ENCODE peak calls at places on chromosome 22, in eight cellular contexts. One of them, this sample, is unnamed.
A peak's percentile ranks its signal among the peaks of the same experiment; 100 is the strongest.

GRCh38 chr22:43972931-43973330 is 17.7 kb downstream of the SAMM50 start:
- DNase-seq in hepatocyte: no peak
- DNase-seq in pancreas: no peak
- DNase-seq in heart left ventricle: no peak
- DNase-seq in tibial nerve: no peak
- DNase-seq in fibroblast of lung: no peak
- DNase-seq in tibial artery: no peak
- DNase-seq in left ventricle myocardium inferior: no peak
- DNase-seq in this sample: no peak

GRCh38 chr22:49687786-49688515 is 139.7 kb downstream of the BRD1 start:
- DNase-seq in tibial artery: no peak
- DNase-seq in heart left ventricle: no peak
- DNase-seq in fibroblast of lung: no peak
- DNase-seq in tibial nerve: no peak
- DNase-seq in left ventricle myocardium inferior: no peak
- DNase-seq in hepatocyte: no peak
- DNase-seq in pancreas: no peak
- DNase-seq in this sample: no peak

GRCh38 chr22:50115693-50116092 is 25.9 kb downstream of the MOV10L1 start:
- DNase-seq in left ventricle myocardium inferior: no peak
- DNase-seq in tibial artery: no peak
- DNase-seq in heart left ventricle: peak; percentile 24
- DNase-seq in tibial nerve: no peak
- DNase-seq in hepatocyte: peak; percentile 35
- DNase-seq in fibroblast of lung: peak; percentile 57
- DNase-seq in pancreas: no peak
- DNase-seq in this sample: peak; percentile 28

GRCh38 chr22:27032121-27032761 is 374.9 kb downstream of the MIAT start:
- DNase-seq in heart left ventricle: peak; percentile 7
- DNase-seq in fibroblast of lung: peak; percentile 6
- DNase-seq in hepatocyte: no peak
- DNase-seq in tibial nerve: no peak
- DNase-seq in left ventricle myocardium inferior: no peak
- DNase-seq in tibial artery: peak; percentile 36
- DNase-seq in pancreas: peak; percentile 47
- DNase-seq in this sample: no peak

GRCh38 chr22:19877626-19878339 is 23.1 kb upstream of the GNB1L start:
- DNase-seq in heart left ventricle: no peak
- DNase-seq in tibial nerve: peak; percentile 6
- DNase-seq in tibial artery: peak; percentile 12
- DNase-seq in hepatocyte: no peak
- DNase-seq in fibroblast of lung: peak; percentile 74
- DNase-seq in pancreas: no peak
- DNase-seq in left ventricle myocardium inferior: no peak
- DNase-seq in this sample: peak; percentile 90

GRCh38 chr22:19061471-19062138 is 60.6 kb downstream of the DGCR2 start:
- DNase-seq in fibroblast of lung: no peak
- DNase-seq in left ventricle myocardium inferior: no peak
- DNase-seq in pancreas: peak; percentile 4
- DNase-seq in tibial nerve: no peak
- DNase-seq in hepatocyte: no peak
- DNase-seq in heart left ventricle: no peak
- DNase-seq in tibial artery: no peak
- DNase-seq in this sample: no peak

GRCh38 chr22:30637701-30638114 is 2.1 kb downstream of the SLC35E4 start:
- DNase-seq in pancreas: no peak
- DNase-seq in heart left ventricle: no peak
- DNase-seq in left ventricle myocardium inferior: no peak
- DNase-seq in tibial artery: no peak
- DNase-seq in fibroblast of lung: peak; percentile 7
- DNase-seq in hepatocyte: no peak
- DNase-seq in tibial nerve: no peak
- DNase-seq in this sample: no peak

GRCh38 chr22:47148510-47148909 is 386.1 kb downstream of the TBC1D22A start:
- DNase-seq in pancreas: no peak
- DNase-seq in heart left ventricle: no peak
- DNase-seq in tibial nerve: no peak
- DNase-seq in hepatocyte: no peak
- DNase-seq in left ventricle myocardium inferior: no peak
- DNase-seq in tibial artery: no peak
- DNase-seq in fibroblast of lung: no peak
- DNase-seq in this sample: no peak

GRCh38 chr22:19826619-19826950 is 28.1 kb downstream of the GNB1L start:
- DNase-seq in hepatocyte: no peak
- DNase-seq in left ventricle myocardium inferior: no peak
- DNase-seq in tibial artery: no peak
- DNase-seq in tibial nerve: no peak
- DNase-seq in fibroblast of lung: no peak
- DNase-seq in heart left ventricle: no peak
- DNase-seq in pancreas: no peak
- DNase-seq in this sample: no peak

GRCh38 chr22:19125474-19126308 is 3.5 kb upstream of the DGCR2 start:
- DNase-seq in heart left ventricle: no peak
- DNase-seq in left ventricle myocardium inferior: no peak
- DNase-seq in hepatocyte: no peak
- DNase-seq in tibial artery: no peak
- DNase-seq in tibial nerve: no peak
- DNase-seq in fibroblast of lung: no peak
- DNase-seq in pancreas: no peak
- DNase-seq in this sample: no peak

GRCh38 chr22:47371263-47372090 is 609.0 kb downstream of the TBC1D22A start:
- DNase-seq in heart left ventricle: no peak
- DNase-seq in hepatocyte: no peak
- DNase-seq in pancreas: no peak
- DNase-seq in tibial artery: no peak
- DNase-seq in left ventricle myocardium inferior: no peak
- DNase-seq in tibial nerve: no peak
- DNase-seq in fibroblast of lung: no peak
- DNase-seq in this sample: no peak

GRCh38 chr22:27149886-27150529 is 492.6 kb downstream of the MIAT start:
- DNase-seq in tibial nerve: no peak
- DNase-seq in fibroblast of lung: peak; percentile 63
- DNase-seq in hepatocyte: no peak
- DNase-seq in left ventricle myocardium inferior: no peak
- DNase-seq in pancreas: no peak
- DNase-seq in tibial artery: no peak
- DNase-seq in heart left ventricle: no peak
- DNase-seq in this sample: no peak

GRCh38 chr22:47835726-47836125 is 1073.3 kb downstream of the TBC1D22A start:
- DNase-seq in left ventricle myocardium inferior: no peak
- DNase-seq in hepatocyte: peak; percentile 48
- DNase-seq in tibial nerve: no peak
- DNase-seq in tibial artery: no peak
- DNase-seq in pancreas: no peak
- DNase-seq in fibroblast of lung: peak; percentile 81
- DNase-seq in heart left ventricle: no peak
- DNase-seq in this sample: peak; percentile 0

GRCh38 chr22:35046744-35047462 is 19.1 kb upstream of the ISX start:
- DNase-seq in hepatocyte: no peak
- DNase-seq in fibroblast of lung: no peak
- DNase-seq in heart left ventricle: no peak
- DNase-seq in tibial artery: no peak
- DNase-seq in pancreas: no peak
- DNase-seq in tibial nerve: no peak
- DNase-seq in left ventricle myocardium inferior: no peak
- DNase-seq in this sample: no peak

GRCh38 chr22:19514831-19515565 is 9.2 kb downstream of the CLDN5 start:
- DNase-seq in left ventricle myocardium inferior: no peak
- DNase-seq in pancreas: no peak
- DNase-seq in tibial artery: no peak
- DNase-seq in tibial nerve: no peak
- DNase-seq in hepatocyte: no peak
- DNase-seq in heart left ventricle: no peak
- DNase-seq in fibroblast of lung: no peak
- DNase-seq in this sample: no peak

DNA sequence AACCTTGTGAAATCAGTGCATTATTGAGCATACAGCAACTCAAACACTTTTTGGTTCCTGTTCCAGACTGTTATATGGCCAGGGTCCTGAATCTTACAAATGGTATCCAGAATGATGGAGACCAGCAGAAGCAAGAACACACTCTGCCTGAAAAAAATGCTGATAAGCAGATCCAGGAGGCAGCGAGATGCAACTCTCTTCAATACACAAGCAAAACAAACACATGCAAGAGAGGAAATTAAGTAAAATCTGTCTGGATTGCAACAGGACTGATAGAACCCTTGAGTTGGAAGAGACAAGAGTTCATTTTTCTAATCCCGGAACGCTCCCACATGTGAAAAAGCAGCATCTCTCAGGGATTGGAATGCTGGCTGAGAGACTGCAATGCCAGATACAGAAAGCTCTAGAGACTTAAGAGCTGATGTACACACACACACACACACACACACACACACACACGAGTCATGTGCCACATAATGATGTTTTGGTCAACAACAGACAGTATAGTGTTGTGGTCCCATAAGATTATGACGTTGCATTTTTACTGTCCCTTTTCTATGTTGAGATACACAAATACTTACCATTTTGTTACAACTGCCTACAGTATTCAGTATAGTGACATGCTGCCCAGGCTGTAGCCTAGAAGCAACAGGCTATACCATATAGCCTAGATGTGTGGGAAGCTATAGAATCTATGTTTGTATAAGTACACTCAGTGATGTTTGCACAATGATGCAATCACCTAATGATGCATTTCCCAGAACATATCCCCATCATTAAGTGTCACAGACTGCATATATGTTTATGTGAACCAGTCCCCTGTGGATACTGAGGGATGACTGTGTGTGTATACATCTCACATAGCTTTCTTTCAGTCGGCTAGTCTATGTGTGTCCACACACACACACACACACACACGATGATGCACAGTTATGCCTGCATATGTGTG is 406.6 kb downstream of the LARGE1 start:
- DNase-seq in tibial nerve: no peak
- DNase-seq in pancreas: no peak
- DNase-seq in tibial artery: no peak
- DNase-seq in left ventricle myocardium inferior: no peak
- DNase-seq in heart left ventricle: no peak
- DNase-seq in hepatocyte: peak; percentile 16
- DNase-seq in fibroblast of lung: peak; percentile 16
- DNase-seq in this sample: no peak
- H3K4me1 ChIP-seq in tibial nerve: peaks cover 15% of the 10 kb centered on the region
- H3K4me1 ChIP-seq in pancreas: no peaks in the 10 kb centered on the region
- H3K4me1 ChIP-seq in tibial artery: no peaks in the 10 kb centered on the region
- H3K4me1 ChIP-seq in left ventricle myocardium inferior: peaks cover 42% of the 10 kb centered on the region
- H3K4me1 ChIP-seq in heart left ventricle: peaks cover 8% of the 10 kb centered on the region
- H3K4me1 ChIP-seq in hepatocyte: no peaks in the 10 kb centered on the region
- H3K4me1 ChIP-seq in fibroblast of lung: no peaks in the 10 kb centered on the region
- H3K4me1 ChIP-seq in this sample: peaks cover 17% of the 10 kb centered on the region

GRCh38 chr22:45450101-45450785 is 36.8 kb downstream of the RIBC2 start:
- DNase-seq in tibial nerve: no peak
- DNase-seq in heart left ventricle: no peak
- DNase-seq in fibroblast of lung: no peak
- DNase-seq in pancreas: no peak
- DNase-seq in left ventricle myocardium inferior: no peak
- DNase-seq in tibial artery: no peak
- DNase-seq in hepatocyte: no peak
- DNase-seq in this sample: no peak

GRCh38 chr22:45448431-45448830 is 34.9 kb downstream of the RIBC2 start:
- DNase-seq in pancreas: no peak
- DNase-seq in tibial nerve: peak; percentile 57
- DNase-seq in tibial artery: peak; percentile 88
- DNase-seq in heart left ventricle: peak; percentile 42
- DNase-seq in hepatocyte: no peak
- DNase-seq in fibroblast of lung: no peak
- DNase-seq in left ventricle myocardium inferior: peak; percentile 86
- DNase-seq in this sample: no peak

GRCh38 chr22:45452565-45453449 is 39.3 kb downstream of the RIBC2 start:
- DNase-seq in tibial artery: no peak
- DNase-seq in heart left ventricle: no peak
- DNase-seq in tibial nerve: no peak
- DNase-seq in left ventricle myocardium inferior: no peak
- DNase-seq in hepatocyte: no peak
- DNase-seq in fibroblast of lung: peak; percentile 53
- DNase-seq in pancreas: no peak
- DNase-seq in this sample: peak; percentile 71

GRCh38 chr22:45451988-45452387 is 38.5 kb downstream of the RIBC2 start:
- DNase-seq in fibroblast of lung: no peak
- DNase-seq in tibial nerve: no peak
- DNase-seq in left ventricle myocardium inferior: no peak
- DNase-seq in tibial artery: no peak
- DNase-seq in hepatocyte: no peak
- DNase-seq in heart left ventricle: no peak
- DNase-seq in pancreas: no peak
- DNase-seq in this sample: no peak

GRCh38 chr22:45450931-45451651 is 37.6 kb downstream of the RIBC2 start:
- DNase-seq in pancreas: no peak
- DNase-seq in heart left ventricle: no peak
- DNase-seq in tibial artery: peak; percentile 65
- DNase-seq in fibroblast of lung: peak; percentile 88
- DNase-seq in hepatocyte: peak; percentile 57
- DNase-seq in left ventricle myocardium inferior: no peak
- DNase-seq in tibial nerve: no peak
- DNase-seq in this sample: peak; percentile 95
- H3K27me3 ChIP-seq in pancreas: no peaks in the 10 kb centered on the region
- H3K27me3 ChIP-seq in heart left ventricle: peaks cover 4% of the 10 kb centered on the region
- H3K27me3 ChIP-seq in tibial artery: no peaks in the 10 kb centered on the region
- H3K27me3 ChIP-seq in fibroblast of lung: no peaks in the 10 kb centered on the region
- H3K27me3 ChIP-seq in hepatocyte: no peaks in the 10 kb centered on the region
- H3K27me3 ChIP-seq in left ventricle myocardium inferior: peaks cover 38% of the 10 kb centered on the region
- H3K27me3 ChIP-seq in tibial nerve: no peaks in the 10 kb centered on the region
- H3K27me3 ChIP-seq in this sample: no peaks in the 10 kb centered on the region

GRCh38 chr22:39177791-39178190 is 25.3 kb upstream of the CBX7 start:
- DNase-seq in tibial nerve: no peak
- DNase-seq in heart left ventricle: peak; percentile 65
- DNase-seq in fibroblast of lung: no peak
- DNase-seq in left ventricle myocardium inferior: peak; percentile 58
- DNase-seq in tibial artery: no peak
- DNase-seq in hepatocyte: no peak
- DNase-seq in pancreas: no peak
- DNase-seq in this sample: no peak
- H3K4me1 ChIP-seq in tibial nerve: peaks cover 43% of the 10 kb centered on the region
- H3K4me1 ChIP-seq in heart left ventricle: peaks cover 62% of the 10 kb centered on the region
- H3K4me1 ChIP-seq in fibroblast of lung: peaks cover 37% of the 10 kb centered on the region
- H3K4me1 ChIP-seq in left ventricle myocardium inferior: peaks cover 66% of the 10 kb centered on the region
- H3K4me1 ChIP-seq in tibial artery: peaks cover 36% of the 10 kb centered on the region
- H3K4me1 ChIP-seq in hepatocyte: peaks cover 26% of the 10 kb centered on the region
- H3K4me1 ChIP-seq in pancreas: peaks cover 10% of the 10 kb centered on the region
- H3K4me1 ChIP-seq in this sample: peaks cover 32% of the 10 kb centered on the region

DNA sequence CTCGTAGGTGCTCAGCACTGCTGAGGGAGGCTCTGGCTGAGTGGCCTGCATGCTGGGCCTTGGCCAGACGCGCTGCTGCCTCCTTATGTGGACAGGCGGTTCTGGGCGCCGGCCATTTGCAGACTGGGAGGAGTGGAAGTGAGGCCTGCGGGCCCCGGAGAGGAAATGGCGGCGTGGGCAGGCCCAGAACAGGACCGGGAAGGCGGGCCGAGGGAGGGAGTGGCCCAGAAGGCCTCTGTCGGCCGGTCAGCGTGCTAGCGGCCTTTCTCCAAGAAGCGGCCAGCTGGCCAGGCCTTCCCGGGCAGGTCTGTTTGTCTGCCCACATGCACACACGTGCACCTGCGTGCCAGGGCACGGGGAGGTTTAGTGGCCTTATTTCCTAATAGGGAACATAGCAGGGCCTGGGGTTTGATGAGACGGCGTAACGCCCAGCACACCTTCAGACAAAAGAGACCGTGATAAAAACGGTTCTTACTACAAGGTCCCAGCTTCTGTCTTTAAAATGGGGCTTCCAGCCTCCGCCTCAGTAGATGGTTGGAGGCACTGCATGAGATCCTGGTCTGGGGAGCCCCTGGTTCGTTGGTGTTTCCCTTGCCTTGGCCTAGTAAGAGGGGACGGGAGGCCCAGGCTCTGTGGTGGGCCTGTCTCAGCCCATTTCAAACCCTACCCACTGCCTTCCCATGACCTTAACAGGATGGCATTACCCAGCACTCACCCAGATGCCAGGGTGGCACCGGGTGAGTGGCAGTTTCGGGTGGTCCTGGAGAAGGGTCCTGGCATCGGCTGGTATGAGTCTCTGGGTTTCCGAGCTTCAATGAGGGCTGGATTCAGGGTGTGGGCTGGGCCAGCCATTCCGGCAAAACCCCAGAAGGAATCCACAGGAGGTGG is 65.1 kb upstream of the PPARA start:
- DNase-seq in fibroblast of lung: peak; percentile 96
- DNase-seq in left ventricle myocardium inferior: peak; percentile 90
- DNase-seq in tibial artery: peak; percentile 80
- DNase-seq in heart left ventricle: peak; percentile 92
- DNase-seq in hepatocyte: no peak
- DNase-seq in pancreas: peak; percentile 89
- DNase-seq in tibial nerve: peak; percentile 75
- DNase-seq in this sample: no peak
- H3K27me3 ChIP-seq in fibroblast of lung: no peaks in the 10 kb centered on the region
- H3K27me3 ChIP-seq in left ventricle myocardium inferior: no peaks in the 10 kb centered on the region
- H3K27me3 ChIP-seq in tibial artery: no peaks in the 10 kb centered on the region
- H3K27me3 ChIP-seq in heart left ventricle: no peaks in the 10 kb centered on the region
- H3K27me3 ChIP-seq in hepatocyte: no peaks in the 10 kb centered on the region
- H3K27me3 ChIP-seq in pancreas: no peaks in the 10 kb centered on the region
- H3K27me3 ChIP-seq in tibial nerve: no peaks in the 10 kb centered on the region
- H3K27me3 ChIP-seq in this sample: no peaks in the 10 kb centered on the region